ENCODE peak calls at places on chromosomes 16 and 17, in eight cellular contexts. One of them, this sample, is unnamed.

GRCh38 chr17:4499431-4500187 is 928 bp downstream of the SPNS2 start:
- DNase-seq in AG04449: no peak
- DNase-seq in breast epithelium: no peak
- DNase-seq in bronchial epithelial cell: no peak
- DNase-seq in Peyer's patch: no peak
- DNase-seq in astrocyte of the spinal cord: no peak
- DNase-seq in tibial artery: no peak
- DNase-seq in right atrium auricular region: no peak
- DNase-seq in this sample: no peak

GRCh38 chr16:69709456-69710084 is 16.8 kb downstream of the NQO1 start:
- DNase-seq in bronchial epithelial cell: peak; percentile 70
- DNase-seq in right atrium auricular region: no peak
- DNase-seq in Peyer's patch: no peak
- DNase-seq in breast epithelium: peak; percentile 16
- DNase-seq in AG04449: no peak
- DNase-seq in tibial artery: peak; percentile 42
- DNase-seq in astrocyte of the spinal cord: peak; percentile 69
- DNase-seq in this sample: peak; percentile 83

GRCh38 chr17:57033296-57033695 is 51.8 kb upstream of the AKAP1 start:
- DNase-seq in Peyer's patch: no peak
- DNase-seq in tibial artery: peak; percentile 79
- DNase-seq in astrocyte of the spinal cord: peak; percentile 42
- DNase-seq in right atrium auricular region: no peak
- DNase-seq in bronchial epithelial cell: no peak
- DNase-seq in AG04449: no peak
- DNase-seq in breast epithelium: no peak
- DNase-seq in this sample: no peak

GRCh38 chr17:80678621-80679020 is 134.0 kb downstream of the RPTOR start:
- DNase-seq in right atrium auricular region: no peak
- DNase-seq in Peyer's patch: no peak
- DNase-seq in breast epithelium: no peak
- DNase-seq in astrocyte of the spinal cord: peak; percentile 65
- DNase-seq in tibial artery: peak; percentile 48
- DNase-seq in bronchial epithelial cell: peak; percentile 56
- DNase-seq in AG04449: peak; percentile 42
- DNase-seq in this sample: peak; percentile 44

GRCh38 chr17:9199474-9200196 is 178.3 kb downstream of the NTN1 start:
- DNase-seq in bronchial epithelial cell: no peak
- DNase-seq in tibial artery: no peak
- DNase-seq in astrocyte of the spinal cord: no peak
- DNase-seq in Peyer's patch: no peak
- DNase-seq in AG04449: no peak
- DNase-seq in breast epithelium: no peak
- DNase-seq in right atrium auricular region: no peak
- DNase-seq in this sample: peak; percentile 48

GRCh38 chr16:66706506-66706880 is 9.9 kb upstream of the CMTM4 start:
- DNase-seq in right atrium auricular region: no peak
- DNase-seq in bronchial epithelial cell: no peak
- DNase-seq in astrocyte of the spinal cord: peak; percentile 13
- DNase-seq in Peyer's patch: no peak
- DNase-seq in breast epithelium: no peak
- DNase-seq in tibial artery: no peak
- DNase-seq in AG04449: no peak
- DNase-seq in this sample: no peak

GRCh38 chr17:14308965-14309879 is 8.3 kb downstream of the HS3ST3B1 start:
- DNase-seq in breast epithelium: peak; percentile 95
- DNase-seq in tibial artery: peak; percentile 77
- DNase-seq in right atrium auricular region: peak; percentile 85
- DNase-seq in bronchial epithelial cell: peak; percentile 83
- DNase-seq in astrocyte of the spinal cord: peak; percentile 97
- DNase-seq in Peyer's patch: peak; percentile 77
- DNase-seq in AG04449: peak; percentile 47
- DNase-seq in this sample: peak; percentile 88

GRCh38 chr16:51762081-51762995 is 611.3 kb upstream of the SALL1 start:
- DNase-seq in astrocyte of the spinal cord: peak; percentile 81
- DNase-seq in Peyer's patch: no peak
- DNase-seq in right atrium auricular region: peak; percentile 62
- DNase-seq in tibial artery: peak; percentile 72
- DNase-seq in breast epithelium: peak; percentile 47
- DNase-seq in AG04449: peak; percentile 7
- DNase-seq in bronchial epithelial cell: peak; percentile 43
- DNase-seq in this sample: peak; percentile 75

GRCh38 chr17:74731347-74731605 is 5.8 kb upstream of the RAB37 start:
- DNase-seq in Peyer's patch: no peak
- DNase-seq in tibial artery: no peak
- DNase-seq in breast epithelium: no peak
- DNase-seq in bronchial epithelial cell: no peak
- DNase-seq in astrocyte of the spinal cord: no peak
- DNase-seq in AG04449: no peak
- DNase-seq in right atrium auricular region: no peak
- DNase-seq in this sample: no peak

GRCh38 chr17:58324409-58325288 is 3.9 kb downstream of the TSPOAP1 start:
- DNase-seq in AG04449: no peak
- DNase-seq in breast epithelium: no peak
- DNase-seq in Peyer's patch: no peak
- DNase-seq in bronchial epithelial cell: no peak
- DNase-seq in right atrium auricular region: no peak
- DNase-seq in astrocyte of the spinal cord: no peak
- DNase-seq in tibial artery: no peak
- DNase-seq in this sample: no peak

DNA sequence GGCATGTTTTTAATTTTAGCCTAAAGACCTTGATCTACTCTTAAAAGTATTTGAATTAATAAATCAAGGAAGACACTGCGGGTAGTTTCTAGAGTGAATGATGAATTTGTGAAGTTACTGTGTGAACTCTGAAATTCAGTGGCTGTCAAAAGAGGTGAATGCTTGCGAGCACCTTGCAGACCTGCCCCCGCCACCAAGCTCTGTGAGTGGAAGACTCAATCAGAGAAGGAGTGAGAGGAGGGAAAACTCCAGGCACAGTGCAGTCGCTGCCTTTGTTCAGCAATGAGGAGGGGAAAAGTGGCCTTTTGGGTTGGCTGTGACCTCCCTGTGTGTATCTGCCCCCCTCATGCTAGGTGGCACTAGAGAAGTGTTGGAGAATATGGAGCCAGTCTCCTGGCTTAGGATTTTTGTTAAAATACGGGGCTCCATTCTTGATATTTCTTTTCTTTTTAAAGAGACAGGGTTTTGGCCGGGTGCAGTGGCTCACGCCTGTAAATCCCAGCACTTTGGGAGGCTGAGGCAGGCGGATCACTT is 53.0 kb downstream of the LDHD start:
- DNase-seq in bronchial epithelial cell: no peak
- DNase-seq in breast epithelium: no peak
- DNase-seq in AG04449: no peak
- DNase-seq in Peyer's patch: no peak
- DNase-seq in right atrium auricular region: no peak
- DNase-seq in tibial artery: no peak
- DNase-seq in astrocyte of the spinal cord: no peak
- DNase-seq in this sample: no peak
- TF ChIP-seq CTCF in bronchial epithelial cell: no peak
- TF ChIP-seq CTCF in breast epithelium: no peak
- TF ChIP-seq CTCF in AG04449: no peak
- TF ChIP-seq CTCF in Peyer's patch: no peak
- TF ChIP-seq CTCF in right atrium auricular region: no peak
- TF ChIP-seq CTCF in tibial artery: no peak
- TF ChIP-seq CTCF in astrocyte of the spinal cord: no peak
- TF ChIP-seq CTCF in this sample: no peak

GRCh38 chr16:86504315-86505184 is 5.8 kb upstream of the FOXF1 start:
- DNase-seq in AG04449: no peak
- DNase-seq in bronchial epithelial cell: no peak
- DNase-seq in tibial artery: no peak
- DNase-seq in breast epithelium: no peak
- DNase-seq in right atrium auricular region: no peak
- DNase-seq in astrocyte of the spinal cord: no peak
- DNase-seq in Peyer's patch: no peak
- DNase-seq in this sample: no peak

GRCh38 chr16:86507173-86508027 is 2.9 kb upstream of the FOXF1 start:
- DNase-seq in breast epithelium: no peak
- DNase-seq in Peyer's patch: no peak
- DNase-seq in right atrium auricular region: no peak
- DNase-seq in tibial artery: no peak
- DNase-seq in astrocyte of the spinal cord: no peak
- DNase-seq in bronchial epithelial cell: no peak
- DNase-seq in AG04449: no peak
- DNase-seq in this sample: no peak

GRCh38 chr16:86503830-86504229 is 6.5 kb upstream of the FOXF1 start:
- DNase-seq in astrocyte of the spinal cord: no peak
- DNase-seq in tibial artery: no peak
- DNase-seq in AG04449: no peak
- DNase-seq in Peyer's patch: no peak
- DNase-seq in bronchial epithelial cell: no peak
- DNase-seq in breast epithelium: no peak
- DNase-seq in right atrium auricular region: no peak
- DNase-seq in this sample: no peak

GRCh38 chr16:86505899-86506864 is 4.1 kb upstream of the FOXF1 start:
- DNase-seq in AG04449: no peak
- DNase-seq in breast epithelium: no peak
- DNase-seq in Peyer's patch: no peak
- DNase-seq in astrocyte of the spinal cord: no peak
- DNase-seq in tibial artery: no peak
- DNase-seq in bronchial epithelial cell: no peak
- DNase-seq in right atrium auricular region: no peak
- DNase-seq in this sample: no peak

GRCh38 chr16:86505185-86505898 is 5.0 kb upstream of the FOXF1 start:
- DNase-seq in bronchial epithelial cell: no peak
- DNase-seq in breast epithelium: no peak
- DNase-seq in right atrium auricular region: no peak
- DNase-seq in tibial artery: no peak
- DNase-seq in astrocyte of the spinal cord: no peak
- DNase-seq in AG04449: no peak
- DNase-seq in Peyer's patch: no peak
- DNase-seq in this sample: no peak
- H3K4me3 ChIP-seq in bronchial epithelial cell: no peak overlapping the region
- H3K4me3 ChIP-seq in breast epithelium: peak overlapping the region; percentile 58
- H3K4me3 ChIP-seq in right atrium auricular region: no peak overlapping the region
- H3K4me3 ChIP-seq in tibial artery: no peak overlapping the region
- H3K4me3 ChIP-seq in astrocyte of the spinal cord: no peak overlapping the region
- H3K4me3 ChIP-seq in AG04449: peak overlapping the region; percentile 33
- H3K4me3 ChIP-seq in Peyer's patch: peak overlapping the region; percentile 18
- H3K4me3 ChIP-seq in this sample: no peak overlapping the region

GRCh38 chr16:86306046-86306644 is 204.2 kb upstream of the FOXF1 start:
- DNase-seq in tibial artery: no peak
- DNase-seq in right atrium auricular region: no peak
- DNase-seq in bronchial epithelial cell: no peak
- DNase-seq in Peyer's patch: no peak
- DNase-seq in breast epithelium: no peak
- DNase-seq in astrocyte of the spinal cord: no peak
- DNase-seq in AG04449: peak; percentile 45
- DNase-seq in this sample: peak; percentile 41

GRCh38 chr16:86305440-86305839 is 204.9 kb upstream of the FOXF1 start:
- DNase-seq in right atrium auricular region: no peak
- DNase-seq in Peyer's patch: no peak
- DNase-seq in bronchial epithelial cell: no peak
- DNase-seq in tibial artery: no peak
- DNase-seq in breast epithelium: no peak
- DNase-seq in AG04449: no peak
- DNase-seq in astrocyte of the spinal cord: no peak
- DNase-seq in this sample: no peak

GRCh38 chr16:86308514-86308913 is 201.8 kb upstream of the FOXF1 start:
- DNase-seq in AG04449: no peak
- DNase-seq in right atrium auricular region: no peak
- DNase-seq in tibial artery: no peak
- DNase-seq in astrocyte of the spinal cord: no peak
- DNase-seq in bronchial epithelial cell: no peak
- DNase-seq in Peyer's patch: no peak
- DNase-seq in breast epithelium: no peak
- DNase-seq in this sample: no peak

GRCh38 chr16:86306811-86307517 is 203.4 kb upstream of the FOXF1 start:
- DNase-seq in breast epithelium: no peak
- DNase-seq in right atrium auricular region: no peak
- DNase-seq in astrocyte of the spinal cord: no peak
- DNase-seq in tibial artery: no peak
- DNase-seq in Peyer's patch: no peak
- DNase-seq in AG04449: peak; percentile 58
- DNase-seq in bronchial epithelial cell: no peak
- DNase-seq in this sample: peak; percentile 68

DNA sequence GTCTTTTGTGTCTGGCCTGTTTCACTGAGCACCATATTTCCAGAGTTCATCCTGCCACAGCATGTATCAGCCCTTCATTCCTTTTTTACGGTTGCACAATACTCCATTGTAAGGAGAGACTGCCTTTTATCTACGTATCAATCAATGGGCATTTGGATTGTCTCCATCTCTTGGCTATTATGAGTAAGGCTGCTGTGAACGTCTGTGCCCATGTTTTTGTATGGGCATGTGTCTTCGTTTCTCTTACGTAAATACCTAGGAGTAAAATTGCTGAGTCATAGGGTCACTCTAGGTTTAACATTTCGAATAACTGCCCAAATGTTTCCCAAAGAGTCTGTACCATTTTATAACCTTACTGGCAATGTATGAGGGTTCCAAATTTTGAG is 202.8 kb upstream of the FOXF1 start:
- DNase-seq in astrocyte of the spinal cord: peak; percentile 24
- DNase-seq in breast epithelium: no peak
- DNase-seq in AG04449: peak; percentile 40
- DNase-seq in bronchial epithelial cell: peak; percentile 64
- DNase-seq in right atrium auricular region: no peak
- DNase-seq in Peyer's patch: no peak
- DNase-seq in tibial artery: no peak
- DNase-seq in this sample: peak; percentile 94
- TF ChIP-seq CTCF in astrocyte of the spinal cord: no peak
- TF ChIP-seq CTCF in breast epithelium: no peak
- TF ChIP-seq CTCF in AG04449: no peak
- TF ChIP-seq CTCF in bronchial epithelial cell: no peak
- TF ChIP-seq CTCF in right atrium auricular region: no peak
- TF ChIP-seq CTCF in Peyer's patch: no peak
- TF ChIP-seq CTCF in tibial artery: no peak
- TF ChIP-seq CTCF in this sample: no peak

DNA sequence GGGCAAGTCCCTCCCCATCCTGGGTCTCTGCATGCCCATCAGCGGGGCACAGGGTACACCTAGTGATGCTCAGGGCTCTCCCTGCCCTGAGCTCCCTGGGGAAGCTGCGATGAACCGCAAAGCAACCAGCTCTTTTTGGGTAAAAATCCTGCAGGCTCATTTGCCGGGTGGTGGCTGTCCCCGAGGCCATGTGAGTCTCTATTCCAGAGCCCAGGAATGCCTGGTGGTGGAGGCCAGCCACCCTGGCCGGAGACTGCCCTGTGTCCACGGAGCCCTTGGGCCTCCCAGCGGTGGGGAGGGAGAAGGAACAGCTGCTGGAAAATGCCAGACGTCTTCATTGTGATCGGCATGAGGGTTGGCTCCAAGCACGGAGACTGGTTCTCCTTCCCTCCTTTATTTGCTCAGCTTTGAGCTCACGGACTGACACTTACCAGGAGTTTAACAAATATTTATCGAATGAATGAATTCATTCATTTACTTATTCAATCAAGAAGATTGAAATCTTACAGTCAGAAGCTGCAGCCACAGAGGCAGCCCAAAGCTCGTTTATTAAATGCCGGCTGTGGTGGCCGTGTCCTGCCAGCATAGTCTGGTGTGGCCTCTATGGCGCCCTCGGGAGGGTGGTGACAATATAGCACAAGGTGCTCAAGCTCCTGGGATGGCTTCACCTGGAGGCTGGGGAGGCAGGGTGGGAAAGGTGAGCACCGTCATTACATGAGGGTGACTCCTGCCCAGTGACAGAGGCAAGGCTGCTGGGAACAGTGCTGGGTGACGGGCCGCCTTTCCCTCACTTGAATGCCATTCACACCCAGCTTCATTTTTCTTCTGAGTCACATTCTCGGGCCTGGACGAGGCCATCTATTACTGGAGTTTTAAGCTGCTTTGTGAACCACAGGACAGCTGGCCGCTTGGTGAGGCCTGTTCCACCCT is 31.1 kb upstream of the JPH3 start:
- DNase-seq in tibial artery: peak; percentile 93
- DNase-seq in right atrium auricular region: peak; percentile 83
- DNase-seq in AG04449: no peak
- DNase-seq in breast epithelium: no peak
- DNase-seq in astrocyte of the spinal cord: peak; percentile 29
- DNase-seq in bronchial epithelial cell: peak; percentile 22
- DNase-seq in Peyer's patch: no peak
- DNase-seq in this sample: peak; percentile 40
- H3K4me3 ChIP-seq in tibial artery: no peak overlapping the region
- H3K4me3 ChIP-seq in right atrium auricular region: no peak overlapping the region
- H3K4me3 ChIP-seq in AG04449: no peak overlapping the region
- H3K4me3 ChIP-seq in breast epithelium: no peak overlapping the region
- H3K4me3 ChIP-seq in astrocyte of the spinal cord: no peak overlapping the region
- H3K4me3 ChIP-seq in bronchial epithelial cell: no peak overlapping the region
- H3K4me3 ChIP-seq in Peyer's patch: no peak overlapping the region
- H3K4me3 ChIP-seq in this sample: no peak overlapping the region

This sample was measured in fibroblast of mammary gland.